ENCODE peak calls at places on chromosomes 6 and 20, in six cellular contexts. O is HepG2, Y is K562, F is A549, C is upper lobe of left lung, I is GM12878. E is an unnamed sample.

GRCh38 chr6:332671-333070 is 40.4 kb downstream of the DUSP22 start:
- ATAC-seq in O (no peak), Y (no peak), F (no peak), C (no peak), I (no peak), E (no peak)

GRCh38 chr20:58418949-58419748 is 30.1 kb downstream of the VAPB start:
- ATAC-seq in O (no peak), Y (no peak), F (no peak), C (no peak), I (no peak), E (no peak)

GRCh38 chr6:120077489-120077888 is 727.9 kb upstream of the MAN1A1 start:
- ATAC-seq in O (no peak), Y (no peak), F (no peak), C (no peak), I (peak; percentile 34), E (no peak)

GRCh38 chr20:47724910-47725247 is 60.4 kb downstream of the SULF2 start:
- ATAC-seq in O (peak; percentile 7), Y (no peak), F (no peak), C (no peak), I (no peak), E (no peak)

GRCh38 chr6:18115356-18115755 is 7.1 kb downstream of the NHLRC1 start:
- ATAC-seq in O (no peak), Y (no peak), F (no peak), C (no peak), I (no peak), E (no peak)

GRCh38 chr20:55977723-55978481 is 27.4 kb downstream of the CBLN4 start:
- ATAC-seq in O (no peak), Y (no peak), F (no peak), C (peak; percentile 60), I (no peak), E (no peak)

GRCh38 chr6:11706186-11706585 is 72.4 kb downstream of the ADTRP start:
- ATAC-seq in O (no peak), Y (no peak), F (no peak), C (no peak), I (no peak), E (no peak)

GRCh38 chr6:37110455-37111155 is 59.3 kb upstream of the PIM1 start:
- ATAC-seq in O (peak; percentile 82), Y (peak; percentile 27), F (peak; percentile 41), C (no peak), I (peak; percentile 96), E (no peak)

GRCh38 chr20:3839328-3839727 is 7.3 kb upstream of the MAVS start:
- ATAC-seq in O (no peak), Y (peak; percentile 68), F (no peak), C (no peak), I (no peak), E (no peak)

GRCh38 chr20:56872620-56873458 is 243.7 kb downstream of the TFAP2C start:
- ATAC-seq in O (no peak), Y (no peak), F (peak; percentile 47), C (no peak), I (no peak), E (no peak)

GRCh38 chr6:124009372-124009765 is 205.7 kb downstream of the NKAIN2 start:
- ATAC-seq in O (no peak), Y (no peak), F (no peak), C (no peak), I (no peak), E (no peak)

GRCh38 chr6:116019428-116019827 is 41.3 kb downstream of the FRK start:
- ATAC-seq in O (no peak), Y (no peak), F (no peak), C (no peak), I (peak; percentile 81), E (no peak)

GRCh38 chr20:63737940-63738686 is 1.5 kb upstream of the SLC2A4RG start:
- ATAC-seq in O (peak; percentile 55), Y (no peak), F (no peak), C (no peak), I (peak; percentile 51), E (no peak)

GRCh38 chr6:138965291-138965874 is 22.7 kb downstream of the REPS1 start:
- ATAC-seq in O (no peak), Y (no peak), F (no peak), C (no peak), I (no peak), E (no peak)
- H3K4me1 ChIP-seq in O (peaks cover 6% of the 10 kb centered on the region), Y (no peaks in the 10 kb centered on the region), F (peaks cover 6% of the 10 kb centered on the region), C (peaks cover 4% of the 10 kb centered on the region), I (no peaks in the 10 kb centered on the region), E (peaks cover 3% of the 10 kb centered on the region)

GRCh38 chr20:11172881-11173280 is 499.1 kb upstream of the JAG1 start:
- ATAC-seq in O (no peak), Y (no peak), F (no peak), C (no peak), I (no peak), E (no peak)
- H3K4me3 ChIP-seq in O (no peak overlapping the region), Y (no peak overlapping the region), F (no peak overlapping the region), C (no peak overlapping the region), I (no peak overlapping the region), E (no peak overlapping the region)

GRCh38 chr6:47083586-47084047 is 41.5 kb upstream of the ADGRF1 start:
- ATAC-seq in O (peak; percentile 92), Y (peak; percentile 44), F (no peak), C (peak; percentile 90), I (no peak), E (peak; percentile 97)
- TF ChIP-seq EP300 in O (no peak), Y (no peak), F (no peak), C (peak; percentile 79), I (no peak), E (no peak)

GRCh38 chr20:25313608-25314007 is 65.7 kb downstream of the PYGB start:
- ATAC-seq in O (no peak), Y (no peak), F (no peak), C (no peak), I (peak; percentile 11), E (no peak)
- H3K4me1 ChIP-seq in O (peaks cover 33% of the 10 kb centered on the region), Y (peaks cover 27% of the 10 kb centered on the region), F (peaks cover 64% of the 10 kb centered on the region), C (peaks cover 18% of the 10 kb centered on the region), I (peaks cover 45% of the 10 kb centered on the region), E (no peaks in the 10 kb centered on the region)

GRCh38 chr6:139531716-139532115 is 157.3 kb upstream of the CITED2 start:
- ATAC-seq in O (no peak), Y (no peak), F (no peak), C (no peak), I (no peak), E (no peak)
- H3K4me3 ChIP-seq in O (no peak overlapping the region), Y (no peak overlapping the region), F (no peak overlapping the region), C (no peak overlapping the region), I (no peak overlapping the region), E (no peak overlapping the region)

GRCh38 chr6:24909281-24910216 is 26.2 kb downstream of the RIPOR2 start:
- ATAC-seq in O (no peak), Y (no peak), F (no peak), C (no peak), I (peak; percentile 32), E (no peak)

GRCh38 chr6:24908555-24908954 is 27.2 kb downstream of the RIPOR2 start:
- ATAC-seq in O (no peak), Y (no peak), F (no peak), C (no peak), I (no peak), E (no peak)

GRCh38 chr6:24911983-24912382 is 23.8 kb downstream of the RIPOR2 start:
- ATAC-seq in O (no peak), Y (no peak), F (no peak), C (no peak), I (no peak), E (no peak)

GRCh38 chr6:24910331-24910849 is 25.4 kb downstream of the RIPOR2 start:
- ATAC-seq in O (peak; percentile 40), Y (no peak), F (peak; percentile 58), C (peak; percentile 28), I (peak; percentile 80), E (no peak)

DNA sequence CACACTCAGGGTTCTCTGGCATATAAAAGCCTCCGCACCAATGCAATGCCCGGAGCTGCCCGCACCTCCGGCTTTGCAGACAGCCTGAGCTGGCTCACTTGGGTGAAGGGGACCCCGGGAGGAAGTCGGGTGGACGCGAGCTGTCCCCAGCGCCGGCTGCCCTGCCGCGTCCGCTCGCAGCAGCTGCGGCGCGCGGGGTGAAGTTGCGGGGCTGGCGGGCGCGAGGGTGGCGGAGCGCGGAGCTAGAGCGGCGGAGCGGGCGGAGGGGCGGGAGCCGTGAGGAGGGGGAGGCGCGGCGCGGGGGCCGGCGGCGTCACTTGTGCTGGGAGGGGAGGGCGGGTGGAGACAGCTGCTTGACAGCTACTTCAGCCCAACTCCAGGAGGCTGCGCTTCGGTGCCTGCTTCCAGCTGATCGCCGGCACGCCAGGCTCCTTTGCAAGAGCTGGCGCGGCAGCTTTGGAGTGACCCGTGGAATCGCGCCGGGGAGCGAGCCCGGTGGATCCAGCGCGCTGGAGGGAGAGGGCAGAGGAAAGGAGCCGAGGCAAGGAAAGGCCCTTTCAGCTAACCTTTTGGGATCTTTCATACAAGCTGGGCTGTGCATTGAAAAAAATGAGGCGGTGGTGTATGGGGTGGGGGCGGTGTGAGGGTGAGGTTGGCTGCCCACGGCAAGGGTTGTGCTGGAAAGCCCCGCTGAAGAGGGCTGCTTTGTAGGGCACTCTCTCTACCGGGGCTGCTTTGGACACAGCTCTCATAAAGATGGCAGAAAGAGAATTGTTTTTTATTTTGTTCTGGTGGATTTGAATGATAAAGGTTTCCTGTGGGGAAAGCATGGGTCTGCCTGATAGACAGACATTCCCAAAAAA is 24.7 kb downstream of the RIPOR2 start:
- ATAC-seq in O (peak; percentile 79), Y (no peak), F (peak; percentile 71), C (peak; percentile 47), I (peak; percentile 47), E (peak; percentile 65)
- TF ChIP-seq EP300 in O (no peak), Y (no peak), F (no peak), C (no peak), I (no peak), E (no peak)

DNA sequence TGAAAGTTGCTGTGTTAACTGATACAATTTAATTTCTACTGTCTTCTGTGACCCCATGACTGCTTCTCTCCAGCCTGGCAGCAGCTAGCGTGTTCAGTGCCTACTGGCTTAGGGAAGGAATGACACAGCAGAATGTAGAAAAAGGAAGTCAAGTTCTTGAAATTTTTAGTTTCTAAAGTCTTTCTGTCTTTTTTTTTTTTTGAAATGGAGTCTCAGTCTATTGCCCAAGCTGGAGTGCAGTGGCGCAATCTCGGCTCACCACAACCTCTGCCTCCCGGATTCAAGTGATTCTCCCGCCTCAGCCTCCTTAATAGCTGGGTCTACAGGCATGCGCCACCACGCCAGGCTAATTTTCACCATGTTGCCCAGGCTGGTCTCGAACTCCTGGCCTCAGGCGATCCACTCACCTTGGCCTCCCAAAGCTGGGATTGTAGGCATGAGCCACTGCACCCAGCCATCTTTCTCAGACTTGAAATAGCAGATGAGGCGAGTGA is 39.3 kb downstream of the PCNA start:
- ATAC-seq in O (no peak), Y (no peak), F (peak; percentile 66), C (peak; percentile 84), I (peak; percentile 74), E (peak; percentile 71)
- H3K4me1 ChIP-seq in O (peaks cover 25% of the 10 kb centered on the region), Y (peaks cover 20% of the 10 kb centered on the region), F (peaks cover 39% of the 10 kb centered on the region), C (peaks cover 20% of the 10 kb centered on the region), I (peaks cover 34% of the 10 kb centered on the region), E (no peaks in the 10 kb centered on the region)

GRCh38 chr6:42637681-42638080 is 73.9 kb downstream of the UBR2 start:
- ATAC-seq in O (no peak), Y (no peak), F (no peak), C (no peak), I (no peak), E (no peak)
- H3K4me3 ChIP-seq in O (no peak overlapping the region), Y (no peak overlapping the region), F (no peak overlapping the region), C (no peak overlapping the region), I (no peak overlapping the region), E (no peak overlapping the region)